ENCODE peak calls at places on chromosomes 13 and 19, in eight cellular contexts. One of them, this sample, is unnamed.

GRCh38 chr13:24271231-24271610 is 38.2 kb upstream of the C1QTNF9 start:
- DNase-seq in A549: no peak
- DNase-seq in Peyer's patch: no peak
- DNase-seq in HCT116: no peak
- DNase-seq in breast epithelium: no peak
- DNase-seq in body of pancreas: no peak
- DNase-seq in IMR-90: no peak
- DNase-seq in upper lobe of left lung: no peak
- DNase-seq in this sample: no peak

GRCh38 chr13:31051999-31052398 is 109.7 kb downstream of the HSPH1 start:
- DNase-seq in A549: no peak
- DNase-seq in Peyer's patch: peak; percentile 14
- DNase-seq in HCT116: peak; percentile 28
- DNase-seq in breast epithelium: no peak
- DNase-seq in body of pancreas: no peak
- DNase-seq in IMR-90: peak; percentile 8
- DNase-seq in upper lobe of left lung: no peak
- DNase-seq in this sample: no peak

GRCh38 chr13:114096811-114097503 is 35.5 kb downstream of the RASA3 start:
- DNase-seq in A549: no peak
- DNase-seq in Peyer's patch: peak; percentile 44
- DNase-seq in HCT116: no peak
- DNase-seq in breast epithelium: peak; percentile 53
- DNase-seq in body of pancreas: no peak
- DNase-seq in IMR-90: no peak
- DNase-seq in upper lobe of left lung: peak; percentile 12
- DNase-seq in this sample: no peak

GRCh38 chr13:80695841-80696240 is 354.9 kb upstream of the SPRY2 start:
- DNase-seq in A549: no peak
- DNase-seq in Peyer's patch: no peak
- DNase-seq in HCT116: no peak
- DNase-seq in breast epithelium: no peak
- DNase-seq in body of pancreas: no peak
- DNase-seq in IMR-90: no peak
- DNase-seq in upper lobe of left lung: no peak
- DNase-seq in this sample: no peak

GRCh38 chr13:27076411-27076810 is 95.2 kb downstream of the USP12 start:
- DNase-seq in A549: no peak
- DNase-seq in Peyer's patch: no peak
- DNase-seq in HCT116: no peak
- DNase-seq in breast epithelium: no peak
- DNase-seq in body of pancreas: no peak
- DNase-seq in IMR-90: peak; percentile 41
- DNase-seq in upper lobe of left lung: no peak
- DNase-seq in this sample: no peak

GRCh38 chr19:1265611-1266115 is 3.5 kb upstream of the CIRBP start:
- DNase-seq in A549: peak; percentile 31
- DNase-seq in Peyer's patch: peak; percentile 80
- DNase-seq in HCT116: no peak
- DNase-seq in breast epithelium: no peak
- DNase-seq in body of pancreas: peak; percentile 51
- DNase-seq in IMR-90: peak; percentile 80
- DNase-seq in upper lobe of left lung: peak; percentile 83
- DNase-seq in this sample: no peak

GRCh38 chr13:50400035-50400726 is 384.9 kb downstream of the KCNRG start:
- DNase-seq in A549: no peak
- DNase-seq in Peyer's patch: no peak
- DNase-seq in HCT116: no peak
- DNase-seq in breast epithelium: no peak
- DNase-seq in body of pancreas: peak; percentile 47
- DNase-seq in IMR-90: peak; percentile 15
- DNase-seq in upper lobe of left lung: no peak
- DNase-seq in this sample: no peak

GRCh38 chr13:39038569-39038898 is 278 bp downstream of the NHLRC3 start:
- DNase-seq in A549: no peak
- DNase-seq in Peyer's patch: peak; percentile 58
- DNase-seq in HCT116: no peak
- DNase-seq in breast epithelium: no peak
- DNase-seq in body of pancreas: peak; percentile 15
- DNase-seq in IMR-90: no peak
- DNase-seq in upper lobe of left lung: peak; percentile 45
- DNase-seq in this sample: peak; percentile 32

GRCh38 chr13:46386996-46387851 is at the start of gene RUBCNL:
- DNase-seq in A549: no peak
- DNase-seq in Peyer's patch: peak; percentile 86
- DNase-seq in HCT116: peak; percentile 26
- DNase-seq in breast epithelium: no peak
- DNase-seq in body of pancreas: peak; percentile 23
- DNase-seq in IMR-90: no peak
- DNase-seq in upper lobe of left lung: peak; percentile 33
- DNase-seq in this sample: no peak

GRCh38 chr19:28691683-28692082 is 521.3 kb downstream of the UQCRFS1 start:
- DNase-seq in A549: no peak
- DNase-seq in Peyer's patch: no peak
- DNase-seq in HCT116: no peak
- DNase-seq in breast epithelium: no peak
- DNase-seq in body of pancreas: no peak
- DNase-seq in IMR-90: no peak
- DNase-seq in upper lobe of left lung: no peak
- DNase-seq in this sample: no peak

GRCh38 chr19:45179063-45179847 is 671 bp downstream of the BLOC1S3 start:
- DNase-seq in A549: no peak
- DNase-seq in Peyer's patch: no peak
- DNase-seq in HCT116: no peak
- DNase-seq in breast epithelium: no peak
- DNase-seq in body of pancreas: peak; percentile 64
- DNase-seq in IMR-90: peak; percentile 17
- DNase-seq in upper lobe of left lung: no peak
- DNase-seq in this sample: no peak

DNA sequence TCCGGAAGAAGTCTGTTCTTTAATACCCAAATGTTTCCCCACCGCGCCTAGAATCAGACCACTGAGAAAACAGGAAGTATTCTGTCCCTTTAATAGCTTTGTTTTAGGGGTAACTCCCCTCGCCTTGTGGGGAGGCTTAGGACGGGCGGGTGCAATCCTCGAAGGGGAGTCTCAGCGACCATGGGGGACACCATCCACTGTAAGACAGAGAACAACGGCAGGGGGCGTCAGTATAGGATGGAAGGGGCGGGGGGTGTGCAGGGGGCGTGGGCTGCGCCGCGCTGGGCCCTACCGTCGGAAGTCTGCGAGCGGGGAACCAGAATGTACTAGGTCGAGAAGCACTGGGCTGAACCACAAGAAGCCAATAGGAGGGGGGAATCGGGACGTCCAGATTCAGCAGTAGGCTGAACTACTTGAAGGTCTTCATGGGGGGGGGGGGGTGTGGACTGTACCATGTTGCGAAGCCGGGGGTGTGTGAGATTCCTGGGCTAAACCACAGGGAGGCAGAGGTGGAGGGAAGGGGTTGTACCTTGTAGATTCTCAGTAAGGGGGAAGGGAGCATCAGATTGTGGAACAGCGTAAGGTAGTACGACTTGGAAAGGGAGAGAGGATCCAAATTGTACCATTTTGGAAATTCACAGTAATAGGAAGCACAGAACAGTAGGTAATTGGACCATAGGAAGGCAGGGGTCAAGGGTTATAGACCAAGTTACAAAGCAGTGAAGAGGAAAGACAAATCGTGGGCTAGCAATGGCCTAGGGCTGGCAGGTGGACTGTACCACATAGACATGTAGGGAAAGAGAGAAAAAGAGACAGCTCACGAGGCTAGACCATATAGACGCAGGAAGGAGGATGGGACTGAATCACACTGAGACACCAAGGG is 1.0 kb upstream of the DBP start:
- DNase-seq in A549: peak; percentile 87
- DNase-seq in Peyer's patch: peak; percentile 94
- DNase-seq in HCT116: peak; percentile 98
- DNase-seq in breast epithelium: peak; percentile 83
- DNase-seq in body of pancreas: peak; percentile 91
- DNase-seq in IMR-90: peak; percentile 96
- DNase-seq in upper lobe of left lung: peak; percentile 87
- DNase-seq in this sample: peak; percentile 90
- TF ChIP-seq POLR2A in A549: no peak
- TF ChIP-seq POLR2A in Peyer's patch: peak; percentile 52
- TF ChIP-seq POLR2A in HCT116: peak; percentile 51
- TF ChIP-seq POLR2A in breast epithelium: peak; percentile 28
- TF ChIP-seq POLR2A in body of pancreas: peak; percentile 89
- TF ChIP-seq POLR2A in IMR-90: no peak
- TF ChIP-seq POLR2A in upper lobe of left lung: peak; percentile 61
- TF ChIP-seq POLR2A in this sample: no peak

GRCh38 chr19:13588953-13589833 is 82.9 kb upstream of the CACNA1A start:
- DNase-seq in A549: peak; percentile 40
- DNase-seq in Peyer's patch: peak; percentile 85
- DNase-seq in HCT116: peak; percentile 49
- DNase-seq in breast epithelium: peak; percentile 69
- DNase-seq in body of pancreas: peak; percentile 72
- DNase-seq in IMR-90: peak; percentile 41
- DNase-seq in upper lobe of left lung: peak; percentile 66
- DNase-seq in this sample: peak; percentile 91
- TF ChIP-seq CTCF in A549: peak; percentile 85
- TF ChIP-seq CTCF in Peyer's patch: peak; percentile 81
- TF ChIP-seq CTCF in HCT116: peak; percentile 93
- TF ChIP-seq CTCF in breast epithelium: peak; percentile 40
- TF ChIP-seq CTCF in body of pancreas: peak; percentile 75
- TF ChIP-seq CTCF in IMR-90: peak; percentile 94
- TF ChIP-seq CTCF in upper lobe of left lung: peak; percentile 91
- TF ChIP-seq CTCF in this sample: peak; percentile 53

DNA sequence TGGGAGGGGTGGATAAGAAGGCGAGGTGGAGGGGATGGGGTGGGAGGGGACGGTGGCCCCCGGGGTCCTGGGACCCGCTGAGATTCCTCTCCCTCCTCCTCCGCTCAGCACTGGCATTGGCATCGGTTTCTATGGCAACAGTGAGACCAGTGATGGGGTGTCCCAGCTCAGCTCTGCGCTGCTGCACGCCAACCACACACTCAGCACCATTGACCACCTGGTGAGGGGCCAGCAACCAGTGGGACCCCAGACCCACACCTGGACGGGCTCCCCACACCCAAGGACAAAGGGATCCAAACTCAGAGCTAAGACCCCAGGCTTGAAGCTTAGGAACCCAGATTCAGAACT is 5.9 kb downstream of the TTYH1 start:
- DNase-seq in A549: no peak
- DNase-seq in Peyer's patch: no peak
- DNase-seq in HCT116: no peak
- DNase-seq in breast epithelium: no peak
- DNase-seq in body of pancreas: no peak
- DNase-seq in IMR-90: no peak
- DNase-seq in upper lobe of left lung: no peak
- DNase-seq in this sample: no peak
- H3K4me3 ChIP-seq in A549: no peak overlapping the region
- H3K4me3 ChIP-seq in Peyer's patch: no peak overlapping the region
- H3K4me3 ChIP-seq in HCT116: no peak overlapping the region
- H3K4me3 ChIP-seq in breast epithelium: peak overlapping the region; percentile 60
- H3K4me3 ChIP-seq in body of pancreas: no peak overlapping the region
- H3K4me3 ChIP-seq in IMR-90: no peak overlapping the region
- H3K4me3 ChIP-seq in upper lobe of left lung: no peak overlapping the region
- H3K4me3 ChIP-seq in this sample: no peak overlapping the region

DNA sequence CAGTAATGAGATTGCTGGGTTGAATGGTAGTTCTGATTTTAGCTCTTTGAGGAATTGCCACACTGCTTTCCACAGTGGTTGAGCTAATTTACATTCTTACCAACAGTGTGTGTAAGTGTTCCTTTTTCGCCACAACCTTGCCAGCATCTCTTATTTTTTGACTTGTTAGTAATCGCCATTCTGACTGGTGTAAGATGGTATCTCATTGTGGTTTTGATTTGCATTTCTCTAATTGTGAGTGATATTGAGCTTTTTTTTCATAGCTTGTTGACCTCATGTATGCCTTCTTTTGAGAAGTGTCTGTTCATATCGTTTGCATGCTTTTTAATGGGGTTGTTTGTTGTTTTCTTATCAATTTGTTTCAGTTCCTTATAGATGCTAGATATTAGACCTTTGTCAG is 245.0 kb downstream of the MTUS2 start:
- DNase-seq in A549: no peak
- DNase-seq in Peyer's patch: no peak
- DNase-seq in HCT116: no peak
- DNase-seq in breast epithelium: no peak
- DNase-seq in body of pancreas: no peak
- DNase-seq in IMR-90: no peak
- DNase-seq in upper lobe of left lung: no peak
- DNase-seq in this sample: no peak
- TF ChIP-seq POLR2A in A549: no peak
- TF ChIP-seq POLR2A in Peyer's patch: no peak
- TF ChIP-seq POLR2A in HCT116: no peak
- TF ChIP-seq POLR2A in breast epithelium: no peak
- TF ChIP-seq POLR2A in body of pancreas: no peak
- TF ChIP-seq POLR2A in IMR-90: no peak
- TF ChIP-seq POLR2A in upper lobe of left lung: no peak
- TF ChIP-seq POLR2A in this sample: no peak

DNA sequence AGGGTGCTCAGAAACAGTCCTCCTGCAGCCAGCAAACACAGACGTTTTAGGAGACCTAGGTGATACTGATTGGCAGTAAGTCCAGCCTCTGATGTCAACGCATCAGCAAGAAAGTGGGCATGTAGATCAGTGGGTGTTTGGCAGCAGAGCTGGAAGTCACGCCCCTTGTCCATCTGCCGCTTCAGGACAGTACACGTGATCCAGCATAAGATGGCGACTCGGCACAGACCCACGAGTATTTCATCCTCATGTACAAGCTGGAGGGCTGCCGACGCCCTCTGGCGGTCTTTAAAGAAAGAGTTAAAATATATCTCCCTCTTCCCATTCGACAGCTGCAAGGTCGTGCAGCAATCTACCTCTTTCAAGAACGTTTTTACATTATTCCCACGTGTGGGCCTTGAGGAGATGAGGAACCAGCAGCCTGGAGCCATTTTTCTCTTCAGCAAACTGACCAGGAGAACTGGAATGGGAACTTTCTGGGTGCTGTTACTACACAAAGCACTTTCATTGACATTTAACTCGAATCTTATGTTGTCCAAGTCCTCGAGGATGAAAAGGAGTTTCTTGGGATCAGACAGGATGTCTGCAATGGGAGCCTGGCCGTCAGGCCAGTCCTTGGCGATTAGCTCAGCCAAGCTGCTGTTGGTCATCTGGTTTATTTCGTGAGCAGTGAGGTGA is 22.3 kb downstream of the NLRP11 start:
- DNase-seq in A549: peak; percentile 48
- DNase-seq in Peyer's patch: peak; percentile 83
- DNase-seq in HCT116: peak; percentile 90
- DNase-seq in breast epithelium: no peak
- DNase-seq in body of pancreas: peak; percentile 89
- DNase-seq in IMR-90: peak; percentile 33
- DNase-seq in upper lobe of left lung: peak; percentile 36
- DNase-seq in this sample: no peak
- TF ChIP-seq CTCF in A549: peak; percentile 40
- TF ChIP-seq CTCF in Peyer's patch: peak; percentile 64
- TF ChIP-seq CTCF in HCT116: peak; percentile 55
- TF ChIP-seq CTCF in breast epithelium: no peak
- TF ChIP-seq CTCF in body of pancreas: peak; percentile 71
- TF ChIP-seq CTCF in IMR-90: peak; percentile 21
- TF ChIP-seq CTCF in upper lobe of left lung: no peak
- TF ChIP-seq CTCF in this sample: no peak

This sample was measured in lower leg skin.